ENCODE peak calls at places on chromosomes 3 and 15, in ten cellular contexts. U is aorta; H is iPS DF 19.7; Y is occipital lobe; P is activated CD8-positive, alpha-beta memory T cell treated with anti-CD3 and anti-CD28 coated beads for 48 hours; B is activated CD4-positive, alpha-beta T cell treated with anti-CD3 and anti-CD28 coated beads for 24 hours; O is HEK293T; Q is LHCN-M2; R is EH; Z is H7. W is an unnamed sample.

GRCh38 chr3:177725165-177725564 is 527.9 kb upstream of the TBL1XR1 start:
- DNase-seq in P (no peak), H (no peak), B (no peak), Q (no peak), Y (no peak), Z (no peak), R (no peak), O (no peak), U (no peak), W (no peak)

GRCh38 chr15:56207711-56208110 is 36.0 kb downstream of the RFX7 start:
- DNase-seq in O (no peak), R (no peak), Y (no peak), U (no peak), H (no peak), P (no peak), Q (peak), Z (no peak), B (no peak), W (no peak)

GRCh38 chr3:45597166-45597565 is 2.6 kb downstream of the LIMD1 start:
- DNase-seq in Q (no peak), O (no peak), U (no peak), B (no peak), Z (no peak), Y (no peak), P (no peak), H (no peak), R (peak), W (no peak)

GRCh38 chr15:51104512-51104911 is 9.8 kb upstream of the TNFAIP8L3 start:
- DNase-seq in U (peak), P (no peak), H (no peak), Q (peak), R (no peak), B (no peak), Y (no peak), Z (no peak), O (no peak), W (no peak)

GRCh38 chr15:77546050-77546501 is 86.6 kb downstream of the LINGO1 start:
- DNase-seq in U (peak), R (peak), Z (no peak), B (no peak), H (no peak), O (no peak), Y (no peak), P (no peak), Q (peak), W (no peak)

GRCh38 chr3:52317601-52318000 is 1.5 kb downstream of the DNAH1 start:
- DNase-seq in H (peak), B (peak), P (peak), Z (peak), Y (no peak), Q (no peak), R (peak), O (no peak), U (peak), W (no peak)

GRCh38 chr3:178194547-178194946 is 341.7 kb upstream of the KCNMB2 start:
- DNase-seq in O (no peak), H (no peak), P (no peak), Y (no peak), Z (no peak), B (no peak), Q (no peak), R (no peak), U (no peak), W (no peak)

GRCh38 chr3:119294402-119294888 is 262 bp downstream of the ARHGAP31 start:
- DNase-seq in Y (no peak), Q (no peak), O (peak), B (peak), P (peak), Z (peak), R (no peak), H (no peak), U (peak), W (no peak)

GRCh38 chr15:61871926-61872522 is 188.2 kb downstream of the VPS13C start:
- DNase-seq in H (no peak), Z (peak), B (no peak), Y (no peak), P (no peak), U (no peak), R (peak), Q (peak), O (no peak), W (no peak)

GRCh38 chr15:57924536-57924935 is 141.0 kb downstream of the ALDH1A2 start:
- DNase-seq in H (no peak), Y (no peak), P (no peak), O (no peak), Z (no peak), B (no peak), Q (no peak), R (peak), U (no peak), W (no peak)

GRCh38 chr3:148950806-148951205 is 40.5 kb upstream of the GYG1 start:
- DNase-seq in Q (no peak), Z (peak), R (peak), B (no peak), O (peak), H (no peak), Y (no peak), P (no peak), U (no peak), W (no peak)